ENCODE peak calls at places on chromosome 13, in four cellular contexts. Q is dorsolateral prefrontal cortex, E is choroid plexus epithelial cell, D is spleen. S is an unnamed sample.

GRCh38 chr13:39401091-39401647 is 201.8 kb downstream of the LHFPL6 start:
- DNase-seq in Q (no peak), E (no peak), D (no peak), S (no peak)

GRCh38 chr13:77751513-77752456 is 54.3 kb downstream of the SLAIN1 start:
- DNase-seq in Q (no peak), E (peak), D (no peak), S (peak)

GRCh38 chr13:26967119-26968038 is 204.2 kb downstream of the USP12 start:
- DNase-seq in Q (no peak), E (no peak), D (no peak), S (no peak)

GRCh38 chr13:75556961-75557360 is 7.4 kb downstream of the UCHL3 start:
- DNase-seq in Q (no peak), E (no peak), D (no peak), S (no peak)

GRCh38 chr13:77872995-77873394 is 45.6 kb downstream of the EDNRB start:
- DNase-seq in Q (no peak), E (no peak), D (no peak), S (no peak)

GRCh38 chr13:40341086-40341471 is 325.4 kb downstream of the FOXO1 start:
- DNase-seq in Q (no peak), E (peak), D (no peak), S (no peak)

GRCh38 chr13:29507356-29507755 is 88.1 kb downstream of the SLC7A1 start:
- DNase-seq in Q (no peak), E (no peak), D (peak), S (no peak)

GRCh38 chr13:89361909-89362308 is 1690.7 kb downstream of the SLITRK5 start:
- DNase-seq in Q (no peak), E (peak), D (no peak), S (no peak)

GRCh38 chr13:74288361-74288911 is 154.2 kb upstream of the KLF12 start:
- DNase-seq in Q (peak), E (no peak), D (peak), S (no peak)

GRCh38 chr13:112260108-112261055 is 115.8 kb upstream of the SPACA7 start:
- DNase-seq in Q (no peak), E (no peak), D (no peak), S (peak)

GRCh38 chr13:114142640-114143490 is 10.4 kb upstream of the RASA3 start:
- DNase-seq in Q (no peak), E (no peak), D (peak), S (no peak)

GRCh38 chr13:97142452-97142851 is 79.7 kb upstream of the MBNL2 start:
- DNase-seq in Q (no peak), E (peak), D (no peak), S (no peak)

GRCh38 chr13:37198629-37199028 is 93.2 kb upstream of the CSNK1A1L start:
- DNase-seq in Q (no peak), E (no peak), D (no peak), S (no peak)

GRCh38 chr13:97310809-97311436 is 88.8 kb downstream of the MBNL2 start:
- DNase-seq in Q (no peak), E (no peak), D (no peak), S (no peak)

GRCh38 chr13:114069376-114070097 is 62.9 kb downstream of the RASA3 start:
- DNase-seq in Q (peak), E (no peak), D (no peak), S (no peak)

GRCh38 chr13:43006893-43007631 is 15.0 kb upstream of the EPSTI1 start:
- DNase-seq in Q (no peak), E (peak), D (no peak), S (no peak)

GRCh38 chr13:59746291-59746962 is 417.3 kb downstream of the DIAPH3 start:
- DNase-seq in Q (no peak), E (peak), D (no peak), S (no peak)

GRCh38 chr13:94090773-94091172 is 388.7 kb downstream of the DCT start:
- DNase-seq in Q (no peak), E (peak), D (no peak), S (no peak)

GRCh38 chr13:19890030-19890429 is 26.6 kb upstream of the ZMYM5 start:
- DNase-seq in Q (no peak), E (no peak), D (no peak), S (no peak)

GRCh38 chr13:45167611-45168554 is 33.0 kb downstream of the KCTD4 start:
- DNase-seq in Q (no peak), E (peak), D (no peak), S (no peak)

GRCh38 chr13:34913040-34913439 is 29.0 kb upstream of the NBEA start:
- DNase-seq in Q (no peak), E (peak), D (no peak), S (no peak)

GRCh38 chr13:99743079-99743478 is 228.5 kb downstream of the ZIC5 start:
- DNase-seq in Q (no peak), E (no peak), D (no peak), S (no peak)

GRCh38 chr13:38856065-38856464 is 134.6 kb downstream of the STOML3 start:
- DNase-seq in Q (no peak), E (no peak), D (no peak), S (no peak)

GRCh38 chr13:46804391-46804815 is 7.4 kb upstream of the ESD start:
- DNase-seq in Q (no peak), E (peak), D (no peak), S (no peak)

GRCh38 chr13:111513766-111514611 is 193.5 kb downstream of the TEX29 start:
- DNase-seq in Q (no peak), E (no peak), D (peak), S (no peak)

GRCh38 chr13:43805071-43805468 is 18.3 kb upstream of the ENOX1 start:
- DNase-seq in Q (no peak), E (peak), D (no peak), S (no peak)

GRCh38 chr13:87122551-87122950 is 548.6 kb upstream of the SLITRK5 start:
- DNase-seq in Q (no peak), E (peak), D (no peak), S (no peak)

GRCh38 chr13:21435710-21436151 is 23.4 kb downstream of the ZDHHC20 start:
- DNase-seq in Q (no peak), E (peak), D (peak), S (peak)

GRCh38 chr13:79423801-79424642 is 18.0 kb upstream of the RBM26 start:
- DNase-seq in Q (no peak), E (peak), D (no peak), S (peak)

GRCh38 chr13:78610381-78610883 is 7.1 kb upstream of the POU4F1 start:
- DNase-seq in Q (no peak), E (peak), D (no peak), S (peak)

GRCh38 chr13:35690546-35690945 is 214.1 kb upstream of the MAB21L1 start:
- DNase-seq in Q (no peak), E (peak), D (no peak), S (no peak)

GRCh38 chr13:28313579-28313978 is 175.2 kb downstream of the PAN3 start:
- DNase-seq in Q (no peak), E (peak), D (no peak), S (peak)

GRCh38 chr13:64206430-64207225 is 2791.0 kb upstream of the PCDH20 start:
- DNase-seq in Q (no peak), E (no peak), D (peak), S (no peak)

GRCh38 chr13:113057084-113057483 is 48.5 kb upstream of the F7 start:
- DNase-seq in Q (no peak), E (no peak), D (peak), S (no peak)

GRCh38 chr13:25906211-25906661 is 145.6 kb downstream of the SHISA2 start:
- DNase-seq in Q (no peak), E (no peak), D (no peak), S (no peak)

GRCh38 chr13:39311619-39312018 is 273.4 kb downstream of the NHLRC3 start:
- DNase-seq in Q (no peak), E (peak), D (no peak), S (no peak)

GRCh38 chr13:30216111-30216510 is 91.2 kb downstream of the KATNAL1 start:
- DNase-seq in Q (no peak), E (peak), D (no peak), S (no peak)

DNA sequence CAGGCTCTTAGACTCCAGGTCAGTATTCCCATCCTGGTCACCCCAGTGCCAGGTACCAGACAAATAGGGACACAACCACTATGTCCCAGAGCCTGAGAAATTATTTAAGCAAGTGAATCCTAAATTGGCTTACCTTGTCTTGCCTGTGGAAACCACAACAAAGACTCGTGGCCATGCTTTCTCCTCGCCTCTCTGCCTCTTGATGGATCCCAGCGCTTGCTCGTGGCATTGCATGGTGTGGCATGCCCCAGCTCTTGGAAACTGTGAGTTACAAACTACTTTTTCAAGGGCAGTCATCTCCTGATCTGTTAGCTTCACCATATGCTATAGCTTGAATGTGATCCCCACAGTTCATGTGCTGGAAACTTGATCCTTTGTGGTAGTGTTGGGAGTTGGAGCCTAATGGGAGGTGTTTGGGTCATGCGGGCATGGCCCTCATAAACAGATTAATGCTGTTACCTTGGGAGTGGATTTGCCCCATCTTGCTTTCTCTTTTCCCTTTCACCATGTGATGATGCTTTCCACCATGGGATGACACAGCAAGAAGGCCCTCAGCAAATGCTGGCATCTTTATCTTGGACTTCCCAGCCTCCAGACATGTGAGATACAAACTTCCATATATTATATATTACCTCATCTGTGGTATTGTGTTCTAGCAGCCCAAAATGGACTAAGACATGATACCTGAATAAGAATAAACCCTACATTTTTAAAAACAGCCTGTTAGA is 31.2 kb downstream of the SPRYD7 start:
- DNase-seq in Q (no peak), E (peak), D (no peak), S (no peak)
- TF ChIP-seq CTCF in Q (no peak), E (no peak), D (no peak), S (no peak)

GRCh38 chr13:48233097-48233885 is at the start of gene ITM2B:
- DNase-seq in Q (peak), E (peak), D (peak), S (peak)
- TF ChIP-seq CTCF in Q (no peak), E (peak), D (peak), S (peak)

DNA sequence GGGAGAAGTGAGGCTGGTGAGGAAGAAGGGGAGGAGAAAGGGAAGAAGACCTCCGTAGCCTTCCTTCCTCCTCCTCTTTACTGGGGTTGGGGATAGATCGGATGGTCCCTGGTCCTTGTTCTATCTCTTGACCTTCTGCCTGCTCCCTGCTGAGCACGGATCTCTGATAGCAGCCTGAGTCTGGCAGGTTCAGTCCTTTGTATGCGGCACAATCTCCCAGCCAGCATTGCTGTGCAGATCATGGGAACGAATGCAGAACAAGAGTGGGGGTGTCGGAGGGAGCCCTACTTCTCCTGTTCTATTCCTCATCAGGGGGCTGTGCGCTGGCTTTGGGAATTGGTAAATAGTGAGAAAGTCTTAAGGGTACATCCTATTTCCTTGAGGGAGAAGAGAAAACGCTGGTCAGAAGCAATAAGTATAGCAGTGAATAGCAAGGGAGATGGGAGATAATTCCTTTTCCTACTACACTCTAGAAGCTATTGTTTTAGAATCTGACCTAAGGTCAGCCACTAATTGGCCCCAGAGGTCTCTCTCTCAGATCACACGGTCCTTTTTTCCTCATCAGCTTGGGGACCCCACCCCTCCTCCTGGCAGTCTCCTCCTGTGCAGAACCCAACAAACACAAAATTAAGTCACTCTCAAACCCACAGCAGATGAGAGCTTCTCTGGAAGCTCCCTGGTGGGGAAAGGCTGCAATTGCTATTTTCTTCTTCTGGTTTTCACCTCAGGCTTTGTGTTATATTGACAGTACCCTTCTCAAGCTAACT is 41.0 kb downstream of the KL start:
- DNase-seq in Q (no peak), E (peak), D (no peak), S (peak)
- TF ChIP-seq CTCF in Q (peak), E (peak), D (peak), S (peak)

GRCh38 chr13:51801631-51802099 is 2.3 kb downstream of the DHRS12 start:
- DNase-seq in Q (peak), E (no peak), D (peak), S (no peak)
- TF ChIP-seq CTCF in Q (no peak), E (no peak), D (no peak), S (no peak)

GRCh38 chr13:106238690-106239089 is 296.8 kb downstream of the EFNB2 start:
- DNase-seq in Q (no peak), E (no peak), D (no peak), S (no peak)
- TF ChIP-seq CTCF in Q (no peak), E (no peak), D (no peak), S (no peak)